ENCODE peak calls at places on chromosomes 7 and 10, in six cellular contexts. B is thyroid gland, Q is upper lobe of right lung, N is body of pancreas, H is left lung, A is HepG2. T is an unnamed sample.

GRCh38 chr7:138396251-138397070 is 63.6 kb upstream of the TRIM24 start:
- DNase-seq in B (no peak), N (peak), A (peak), H (no peak), Q (no peak), T (no peak)

GRCh38 chr10:79322616-79323566 is 24.4 kb upstream of the PPIF start:
- DNase-seq in Q (no peak), B (peak), A (no peak), N (peak), H (no peak), T (peak)

GRCh38 chr7:15581352-15581951 is 19.6 kb upstream of the AGMO start:
- DNase-seq in Q (no peak), B (no peak), N (no peak), H (no peak), A (no peak), T (no peak)

GRCh38 chr7:46664458-46664857 is 743.4 kb upstream of the IGFBP3 start:
- DNase-seq in Q (no peak), B (no peak), A (no peak), H (no peak), N (no peak), T (no peak)

GRCh38 chr7:107029061-107029763 is 15.3 kb upstream of the PRKAR2B start:
- DNase-seq in Q (no peak), B (no peak), H (no peak), N (no peak), A (no peak), T (no peak)

GRCh38 chr7:150370612-150371071 is 2.0 kb downstream of the REPIN1 start:
- DNase-seq in Q (no peak), A (peak), N (no peak), H (no peak), B (no peak), T (no peak)

GRCh38 chr10:83274088-83274487 is 865.2 kb upstream of the GHITM start:
- DNase-seq in H (no peak), A (no peak), Q (no peak), B (no peak), N (no peak), T (no peak)

GRCh38 chr7:129308047-129308446 is 83.2 kb downstream of the AHCYL2 start:
- DNase-seq in B (peak), A (peak), Q (no peak), H (no peak), N (peak), T (peak)

GRCh38 chr10:13614530-13615332 is 28.0 kb downstream of the PRPF18 start:
- DNase-seq in N (no peak), Q (no peak), A (no peak), B (no peak), H (no peak), T (peak)

GRCh38 chr10:61452655-61453641 is at the start of gene TMEM26:
- DNase-seq in H (peak), A (no peak), Q (no peak), B (peak), N (peak), T (peak)

GRCh38 chr7:82319674-82320118 is 123.9 kb downstream of the CACNA2D1 start:
- DNase-seq in Q (peak), A (no peak), H (no peak), B (peak), N (peak), T (peak)

GRCh38 chr7:109873296-109873695 is 1217.6 kb upstream of the LRRN3 start:
- DNase-seq in N (no peak), H (peak), A (no peak), B (peak), Q (no peak), T (peak)

GRCh38 chr7:104926189-104926904 is 87.7 kb upstream of the KMT2E start:
- DNase-seq in H (no peak), N (peak), B (no peak), A (no peak), Q (no peak), T (no peak)

GRCh38 chr7:823639-824038 is 8.6 kb upstream of the SUN1 start:
- DNase-seq in Q (no peak), B (no peak), A (no peak), H (peak), N (peak), T (no peak)

GRCh38 chr10:15642095-15642494 is 77.6 kb downstream of the ITGA8 start:
- DNase-seq in A (no peak), H (no peak), B (no peak), N (no peak), Q (no peak), T (no peak)

GRCh38 chr10:43966571-43966965 is 317.9 kb upstream of the ZNF32 start:
- DNase-seq in N (no peak), H (no peak), B (no peak), A (no peak), Q (peak), T (no peak)

GRCh38 chr10:131843089-131843595 is 57.7 kb upstream of the PPP2R2D start:
- DNase-seq in Q (peak), N (no peak), A (no peak), H (peak), B (no peak), T (no peak)

GRCh38 chr10:36578306-36578705 is 547.1 kb upstream of the ANKRD30A start:
- DNase-seq in B (no peak), H (no peak), A (no peak), Q (no peak), N (no peak), T (no peak)

GRCh38 chr7:77327067-77327931 is 88.8 kb downstream of the GSAP start:
- DNase-seq in H (peak), A (peak), N (peak), B (peak), Q (peak), T (peak)

GRCh38 chr10:70738425-70739121 is 46.6 kb downstream of the TBATA start:
- DNase-seq in A (no peak), H (no peak), B (no peak), N (no peak), Q (no peak), T (no peak)

GRCh38 chr10:46528171-46528671 is 28.2 kb downstream of the GPRIN2 start:
- DNase-seq in H (peak), A (no peak), B (no peak), Q (peak), N (no peak), T (no peak)

GRCh38 chr7:42380411-42380810 is 143.4 kb upstream of the GLI3 start:
- DNase-seq in H (no peak), B (no peak), N (no peak), A (no peak), Q (no peak), T (no peak)
- H3K27ac ChIP-seq in H (no peak), B (no peak), N (no peak), A (no peak), Q (no peak), T (no peak)

GRCh38 chr10:116615199-116615776 is 5.5 kb upstream of the PNLIPRP2 start:
- DNase-seq in B (no peak), H (no peak), Q (no peak), N (peak), A (no peak), T (no peak)

GRCh38 chr10:116611153-116611545 is 9.6 kb upstream of the PNLIPRP2 start:
- DNase-seq in N (peak), A (no peak), H (no peak), B (no peak), Q (no peak), T (no peak)

GRCh38 chr10:116610443-116611152 is 10.2 kb upstream of the PNLIPRP2 start:
- DNase-seq in N (no peak), B (no peak), A (no peak), H (no peak), Q (no peak), T (no peak)

GRCh38 chr10:116612107-116612506 is 8.6 kb upstream of the PNLIPRP2 start:
- DNase-seq in Q (no peak), B (no peak), A (no peak), N (peak), H (no peak), T (no peak)

GRCh38 chr10:116613486-116613885 is 7.3 kb upstream of the PNLIPRP2 start:
- DNase-seq in Q (no peak), H (no peak), A (no peak), N (peak), B (no peak), T (no peak)
- H3K27ac ChIP-seq in Q (no peak), H (no peak), A (no peak), N (peak), B (no peak), T (no peak)

GRCh38 chr10:48482207-48482606 is 122.7 kb downstream of the ARHGAP22 start:
- DNase-seq in B (no peak), A (no peak), N (no peak), H (no peak), Q (no peak), T (no peak)

GRCh38 chr10:48478980-48479811 is 125.7 kb downstream of the ARHGAP22 start:
- DNase-seq in H (no peak), B (no peak), Q (peak), N (no peak), A (no peak), T (no peak)

GRCh38 chr10:48478469-48478868 is 126.4 kb downstream of the ARHGAP22 start:
- DNase-seq in B (no peak), A (no peak), H (no peak), Q (no peak), N (no peak), T (no peak)

GRCh38 chr10:48481385-48481784 is 123.5 kb downstream of the ARHGAP22 start:
- DNase-seq in B (no peak), A (no peak), H (no peak), N (no peak), Q (no peak), T (no peak)

DNA sequence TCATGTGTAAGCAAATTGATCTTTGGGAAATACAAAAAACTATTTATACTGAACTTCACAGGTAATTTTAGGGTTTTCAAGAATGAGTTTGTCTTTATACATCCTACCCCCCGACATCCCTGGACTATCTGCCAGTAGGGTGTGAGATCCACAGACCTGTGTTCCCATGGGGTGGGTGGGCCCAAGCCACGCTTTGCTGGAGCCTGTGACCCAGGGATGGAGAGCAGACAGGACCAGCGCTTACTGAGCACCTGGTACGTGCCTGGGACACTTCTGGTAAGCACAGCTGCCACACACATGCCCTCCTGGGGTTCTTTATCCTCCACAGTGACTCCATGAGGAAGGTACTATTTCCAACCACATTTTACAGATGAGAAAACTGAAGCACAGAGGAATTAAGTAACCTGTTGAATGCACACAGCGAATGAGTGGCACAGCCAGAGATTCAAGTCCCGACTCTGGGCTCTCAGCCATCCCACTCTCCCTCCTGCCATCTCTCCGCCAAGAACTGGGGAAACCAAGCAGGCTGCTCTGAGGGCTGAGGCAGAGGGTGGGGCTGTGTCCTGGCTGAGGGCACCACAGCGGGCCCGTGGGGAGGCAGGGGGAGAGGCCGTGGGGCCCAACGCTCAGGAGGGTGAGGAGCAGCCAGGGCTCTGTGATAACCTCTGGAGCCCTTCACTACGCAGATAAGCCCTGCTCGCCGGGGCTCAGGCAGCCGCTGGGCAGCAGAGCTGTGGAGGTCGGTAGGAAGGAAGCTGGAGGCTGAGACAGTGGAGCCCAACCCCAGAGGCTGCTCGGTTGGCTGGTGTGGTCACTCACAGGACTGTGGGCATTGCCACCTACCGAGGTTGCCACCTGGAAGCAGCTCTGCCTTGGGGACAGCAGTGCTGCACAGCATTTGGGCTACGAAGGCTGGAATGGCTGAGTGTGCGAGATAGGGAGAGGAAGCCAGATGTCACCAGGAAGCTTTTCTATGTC is 124.2 kb downstream of the ARHGAP22 start:
- DNase-seq in A (no peak), Q (peak), B (no peak), H (no peak), N (no peak), T (no peak)
- H3K27ac ChIP-seq in A (no peak), Q (no peak), B (no peak), H (no peak), N (no peak), T (no peak)

GRCh38 chr10:7906128-7906527 is 87.8 kb downstream of the TAF3 start:
- DNase-seq in H (no peak), Q (no peak), B (no peak), N (no peak), A (no peak), T (no peak)

GRCh38 chr10:7913122-7913872 is 95.0 kb downstream of the TAF3 start:
- DNase-seq in A (no peak), H (no peak), Q (no peak), N (no peak), B (no peak), T (no peak)

GRCh38 chr10:7908541-7909210 is 90.4 kb downstream of the TAF3 start:
- DNase-seq in Q (no peak), B (peak), H (no peak), A (peak), N (peak), T (no peak)
- H3K27ac ChIP-seq in Q (no peak), B (no peak), H (no peak), A (peak), N (no peak), T (no peak)

GRCh38 chr7:54932818-54933543 is 85.8 kb upstream of the EGFR start:
- DNase-seq in N (peak), H (peak), A (peak), B (peak), Q (peak), T (peak)
- H3K27ac ChIP-seq in N (peak), H (peak), A (no peak), B (peak), Q (peak), T (peak)

GRCh38 chr7:112419543-112420130 is 30.6 kb upstream of the IFRD1 start:
- DNase-seq in B (no peak), H (no peak), N (no peak), A (no peak), Q (no peak), T (no peak)

GRCh38 chr7:112420236-112420945 is 29.9 kb upstream of the IFRD1 start:
- DNase-seq in Q (no peak), B (no peak), N (no peak), A (peak), H (no peak), T (peak)

GRCh38 chr7:112422842-112423496 is 27.3 kb upstream of the IFRD1 start:
- DNase-seq in A (peak), N (peak), Q (peak), H (no peak), B (peak), T (peak)

GRCh38 chr7:112423987-112424386 is 26.3 kb upstream of the IFRD1 start:
- DNase-seq in Q (no peak), B (no peak), A (no peak), N (no peak), H (no peak), T (no peak)

GRCh38 chr7:112421666-112422486 is 28.4 kb upstream of the IFRD1 start:
- DNase-seq in A (peak), B (no peak), N (no peak), Q (no peak), H (no peak), T (no peak)
- H3K27ac ChIP-seq in A (peak), B (peak), N (peak), Q (no peak), H (no peak), T (peak)

T was measured in prostate gland.